ENCODE peak calls at places on chromosomes 1 and 21, in four cellular contexts. V is CD8-positive, alpha-beta memory T cell; W is H9; Q is mammary epithelial cell. B is an unnamed sample.

GRCh38 chr1:197103295-197103694 is 36.2 kb upstream of the F13B start:
- DNase-seq in Q (no peak), V (no peak), W (no peak), B (no peak)

GRCh38 chr1:204673909-204674701 is 11.4 kb downstream of the LRRN2 start:
- DNase-seq in V (no peak), Q (no peak), W (peak), B (no peak)

GRCh38 chr1:234643850-234644134 is 33.8 kb upstream of the IRF2BP2 start:
- DNase-seq in Q (no peak), V (no peak), W (no peak), B (no peak)

GRCh38 chr1:115426271-115426771 is 88.3 kb upstream of the NGF start:
- DNase-seq in Q (peak), W (no peak), V (no peak), B (peak)

GRCh38 chr1:92486251-92487077 is at the start of gene GFI1:
- DNase-seq in V (peak), W (peak), Q (peak), B (no peak)

GRCh38 chr1:165854101-165854845 is 26.9 kb downstream of the UCK2 start:
- DNase-seq in V (no peak), W (no peak), Q (peak), B (peak)

GRCh38 chr1:219661464-219662092 is 48.7 kb upstream of the ZC3H11B start:
- DNase-seq in V (no peak), W (no peak), Q (no peak), B (peak)

GRCh38 chr1:166153641-166154350 is 13.0 kb downstream of the FAM78B start:
- DNase-seq in W (no peak), Q (no peak), V (no peak), B (no peak)

GRCh38 chr1:209554761-209555611 is 28.5 kb upstream of the CAMK1G start:
- DNase-seq in W (no peak), Q (no peak), V (no peak), B (no peak)

GRCh38 chr1:81666586-81666985 is 134.1 kb upstream of the ADGRL2 start:
- DNase-seq in W (no peak), Q (no peak), V (no peak), B (no peak)

GRCh38 chr1:239805042-239805441 is 286.6 kb upstream of the FMN2 start:
- DNase-seq in W (no peak), Q (no peak), V (no peak), B (no peak)

GRCh38 chr1:11944358-11944981 is 10.0 kb downstream of the PLOD1 start:
- DNase-seq in Q (no peak), W (peak), V (no peak), B (peak)

GRCh38 chr1:228241259-228241658 is 33.4 kb downstream of the OBSCN start:
- DNase-seq in Q (no peak), V (no peak), W (no peak), B (peak)

GRCh38 chr1:67830226-67830625 is 3.0 kb downstream of the GNG12 start:
- DNase-seq in V (no peak), W (no peak), Q (peak), B (no peak)

GRCh38 chr1:206924549-206925115 is 2.9 kb upstream of the FCMR start:
- DNase-seq in Q (no peak), W (no peak), V (no peak), B (no peak)

GRCh38 chr1:206923009-206923960 is 1.5 kb upstream of the FCMR start:
- DNase-seq in Q (no peak), V (peak), W (no peak), B (peak)

GRCh38 chr1:206926286-206926685 is 4.5 kb upstream of the FCMR start:
- DNase-seq in Q (no peak), W (no peak), V (no peak), B (no peak)

GRCh38 chr1:206923961-206924548 is 2.3 kb upstream of the FCMR start:
- DNase-seq in Q (no peak), W (no peak), V (no peak), B (no peak)

GRCh38 chr1:206925116-206925736 is 3.5 kb upstream of the FCMR start:
- DNase-seq in W (peak), Q (no peak), V (peak), B (no peak)
- H3K27ac ChIP-seq in W (no peak), Q (no peak), V (peak), B (no peak)

GRCh38 chr1:186626533-186626932 is 53.7 kb downstream of the PTGS2 start:
- DNase-seq in W (no peak), Q (no peak), V (no peak), B (no peak)

GRCh38 chr1:186623547-186623946 is 56.7 kb downstream of the PTGS2 start:
- DNase-seq in Q (no peak), V (no peak), W (no peak), B (no peak)

GRCh38 chr1:186629341-186629740 is 50.9 kb downstream of the PTGS2 start:
- DNase-seq in Q (no peak), W (no peak), V (no peak), B (no peak)

GRCh38 chr1:186628910-186629309 is 51.3 kb downstream of the PTGS2 start:
- DNase-seq in V (no peak), Q (no peak), W (no peak), B (no peak)

DNA sequence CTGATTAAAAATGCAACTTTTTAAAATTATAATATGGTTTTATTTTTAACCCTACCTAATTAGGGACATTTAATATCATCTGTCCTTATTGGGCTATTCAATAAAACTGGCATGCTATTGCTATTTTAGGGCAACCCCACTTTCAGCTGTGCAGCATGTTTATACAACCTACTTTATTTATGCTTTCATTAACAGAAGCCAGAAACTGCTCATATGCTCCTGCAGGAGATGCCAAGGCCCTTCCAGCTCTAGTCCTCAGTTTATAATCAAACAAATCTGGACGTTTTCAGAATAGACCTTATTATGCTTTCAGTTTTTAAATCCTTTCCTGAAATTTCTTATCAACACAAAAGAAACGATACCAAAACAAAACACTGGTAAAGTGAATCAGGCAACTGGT is 53.3 kb downstream of the PTGS2 start:
- DNase-seq in W (no peak), Q (no peak), V (no peak), B (no peak)
- H3K27ac ChIP-seq in W (no peak), Q (no peak), V (no peak), B (no peak)

GRCh38 chr1:198481661-198482060 is 58.8 kb downstream of the ATP6V1G3 start:
- DNase-seq in Q (no peak), W (no peak), V (no peak), B (no peak)

GRCh38 chr1:198480876-198481275 is 59.6 kb downstream of the ATP6V1G3 start:
- DNase-seq in W (no peak), V (no peak), Q (no peak), B (no peak)

GRCh38 chr1:198483645-198484044 is 56.8 kb downstream of the ATP6V1G3 start:
- DNase-seq in Q (no peak), W (no peak), V (no peak), B (no peak)

GRCh38 chr1:198486903-198487302 is 53.6 kb downstream of the ATP6V1G3 start:
- DNase-seq in W (no peak), Q (no peak), V (no peak), B (no peak)

GRCh38 chr1:198483006-198483405 is 57.5 kb downstream of the ATP6V1G3 start:
- DNase-seq in V (no peak), Q (no peak), W (no peak), B (no peak)
- H3K27ac ChIP-seq in V (no peak), Q (no peak), W (no peak), B (no peak)

DNA sequence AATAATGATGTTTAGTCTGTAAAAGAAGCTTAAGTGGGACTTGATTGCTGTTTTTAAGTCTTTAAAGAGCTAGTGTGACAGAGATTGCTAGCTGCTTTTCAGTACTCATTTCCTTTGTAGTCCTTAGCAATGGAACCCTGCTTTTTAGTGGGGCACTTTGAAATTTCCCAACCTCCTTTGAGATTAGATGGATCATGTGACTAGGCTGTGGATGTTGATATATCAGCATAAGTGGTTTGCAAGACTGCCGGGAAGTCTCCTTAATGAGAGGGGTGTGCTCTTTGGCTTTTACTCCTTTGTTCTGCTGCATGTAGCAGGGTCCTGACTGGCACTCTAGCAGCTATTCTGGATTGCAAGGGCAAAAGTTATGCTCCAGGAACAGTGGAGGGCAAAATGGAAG is 11.2 kb upstream of the RCOR3 start:
- DNase-seq in V (no peak), Q (no peak), W (no peak), B (no peak)
- H3K27ac ChIP-seq in V (no peak), Q (no peak), W (no peak), B (no peak)

GRCh38 chr1:203153051-203153988 is 22.3 kb downstream of the MYBPH start:
- DNase-seq in Q (no peak), W (no peak), V (no peak), B (no peak)

GRCh38 chr1:203153989-203154821 is 21.4 kb downstream of the MYBPH start:
- DNase-seq in Q (peak), W (no peak), V (no peak), B (no peak)

GRCh38 chr1:203150511-203151297 is 23.2 kb downstream of the ADORA1 start:
- DNase-seq in W (no peak), V (no peak), Q (no peak), B (no peak)

GRCh38 chr1:203151362-203152157 is 24.0 kb downstream of the ADORA1 start:
- DNase-seq in Q (no peak), V (no peak), W (no peak), B (no peak)

GRCh38 chr1:203152158-203153034 is 23.2 kb downstream of the MYBPH start:
- DNase-seq in Q (peak), V (no peak), W (peak), B (no peak)
- H3K27ac ChIP-seq in Q (no peak), V (no peak), W (no peak), B (no peak)

DNA sequence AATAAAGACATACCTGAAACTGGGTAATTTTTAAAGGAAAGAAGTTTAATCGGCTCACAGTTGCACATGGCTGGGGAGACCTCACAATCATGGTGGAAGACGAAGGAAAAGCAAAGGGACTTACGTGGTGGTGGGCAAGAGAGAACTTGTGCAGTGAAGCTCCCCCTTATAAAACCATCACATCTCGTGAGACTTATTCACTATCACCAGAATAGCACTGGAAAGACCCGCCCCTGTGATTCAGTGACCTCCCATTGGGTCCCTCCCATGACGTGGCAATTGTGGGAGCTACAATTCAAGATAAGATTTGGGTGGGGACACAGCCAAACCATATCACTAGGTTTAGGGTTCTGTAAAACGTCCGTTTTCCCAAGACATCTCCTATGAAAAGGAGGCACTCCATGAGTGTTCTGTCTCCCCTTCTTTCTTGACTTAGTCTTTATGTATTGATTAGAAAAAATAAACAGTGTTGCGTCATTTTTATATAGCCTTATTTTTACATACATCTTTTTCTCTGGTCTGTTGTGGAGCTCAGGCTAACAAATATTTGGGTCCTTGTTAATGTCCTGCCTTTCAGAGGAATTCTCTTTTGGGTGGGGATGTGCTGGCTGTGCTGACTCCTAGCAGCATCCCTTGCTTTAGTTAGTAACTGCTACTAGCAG is 23.3 kb downstream of the BACH1 start:
- DNase-seq in V (no peak), Q (no peak), W (no peak), B (no peak)
- H3K27ac ChIP-seq in V (no peak), Q (no peak), W (no peak), B (no peak)

B was measured in SJCRH30.